ENCODE peak calls at places on chromosomes 5 and 9, in seven cellular contexts. N is coronary artery, B is neural crest cell, O is GM12865, S is mucosa of descending colon, L is foreskin fibroblast, Z is lung. H is an unnamed sample.

GRCh38 chr9:75532651-75533050 is 357.8 kb upstream of the PCSK5 start:
- DNase-seq in Z (no peak), S (no peak), O (no peak), B (no peak), L (no peak), N (no peak), H (no peak)

GRCh38 chr5:39178171-39178570 is 41.2 kb downstream of the FYB1 start:
- DNase-seq in O (no peak), B (no peak), L (peak; percentile 70), Z (no peak), S (no peak), N (no peak), H (no peak)

GRCh38 chr5:107698286-107698685 is 27.5 kb upstream of the EFNA5 start:
- DNase-seq in S (no peak), L (peak; percentile 77), B (no peak), Z (no peak), N (no peak), O (no peak), H (no peak)

GRCh38 chr5:149999359-149999758 is 1.1 kb downstream of the TIGD6 start:
- DNase-seq in B (no peak), L (no peak), S (no peak), O (peak; percentile 38), Z (no peak), N (no peak), H (no peak)

GRCh38 chr9:109403116-109403515 is 82.3 kb upstream of the EPB41L4B start:
- DNase-seq in Z (no peak), O (no peak), B (no peak), N (no peak), S (no peak), L (peak; percentile 15), H (no peak)

GRCh38 chr5:117455236-117456233 is 880.9 kb upstream of the SEMA6A start:
- DNase-seq in O (peak; percentile 6), L (no peak), Z (no peak), N (no peak), S (peak; percentile 72), B (no peak), H (no peak)

GRCh38 chr9:70832487-70832886 is 288.9 kb downstream of the TRPM3 start:
- DNase-seq in N (no peak), L (peak; percentile 74), O (no peak), Z (no peak), S (no peak), B (no peak), H (no peak)

GRCh38 chr5:149216515-149216914 is 55.1 kb upstream of the AFAP1L1 start:
- DNase-seq in Z (no peak), B (no peak), N (peak; percentile 8), L (no peak), O (no peak), S (no peak), H (no peak)

GRCh38 chr5:115888027-115888426 is 46.3 kb downstream of the AP3S1 start:
- DNase-seq in B (no peak), S (no peak), O (no peak), L (peak; percentile 35), Z (no peak), N (no peak), H (no peak)

GRCh38 chr5:163712011-163712410 is 206.6 kb downstream of the MAT2B start:
- DNase-seq in B (no peak), Z (no peak), N (no peak), S (no peak), O (no peak), L (no peak), H (no peak)

GRCh38 chr9:137114220-137114612 is 317 bp downstream of the DPP7 start:
- DNase-seq in O (no peak), S (no peak), B (no peak), Z (no peak), L (no peak), N (no peak), H (no peak)

GRCh38 chr9:121331549-121331948 is 38.5 kb downstream of the STOM start:
- DNase-seq in O (no peak), B (no peak), N (no peak), Z (no peak), S (no peak), L (peak; percentile 24), H (no peak)

GRCh38 chr5:93967923-93968322 is 226.5 kb upstream of the POU5F2 start:
- DNase-seq in O (no peak), B (no peak), N (no peak), L (no peak), S (no peak), Z (no peak), H (no peak)

GRCh38 chr9:109035684-109036423 is 22.6 kb upstream of the CTNNAL1 start:
- DNase-seq in N (no peak), B (no peak), O (no peak), S (no peak), L (peak; percentile 85), Z (peak; percentile 62), H (no peak)

GRCh38 chr9:20559236-20559896 is 62.9 kb downstream of the MLLT3 start:
- DNase-seq in S (no peak), Z (no peak), N (no peak), B (no peak), O (no peak), L (peak; percentile 14), H (no peak)

GRCh38 chr5:53069626-53070025 is 39.9 kb downstream of the MOCS2 start:
- DNase-seq in Z (no peak), S (no peak), N (no peak), L (no peak), O (no peak), B (no peak), H (no peak)

GRCh38 chr5:80957031-80957761 is 3.0 kb upstream of the RASGRF2 start:
- DNase-seq in B (no peak), N (no peak), L (no peak), S (no peak), O (no peak), Z (no peak), H (no peak)

GRCh38 chr5:172311605-172312004 is 28.0 kb upstream of the UBTD2 start:
- DNase-seq in Z (no peak), N (no peak), B (no peak), S (no peak), L (no peak), O (no peak), H (no peak)

GRCh38 chr9:127876026-127876763 is 1.3 kb downstream of the AK1 start:
- DNase-seq in L (no peak), N (no peak), B (no peak), S (peak; percentile 24), Z (peak; percentile 72), O (no peak), H (no peak)

GRCh38 chr9:111356567-111357244 is 26.7 kb upstream of the OR2K2 start:
- DNase-seq in O (peak; percentile 16), S (no peak), Z (no peak), L (peak; percentile 85), N (no peak), B (no peak), H (no peak)

GRCh38 chr5:82403026-82403425 is 124.9 kb upstream of the RPS23 start:
- DNase-seq in L (no peak), B (no peak), S (no peak), O (no peak), Z (no peak), N (no peak), H (no peak)

GRCh38 chr9:93258419-93258817 is 74.5 kb downstream of the WNK2 start:
- DNase-seq in N (no peak), L (no peak), S (no peak), B (no peak), Z (no peak), O (no peak), H (no peak)

DNA sequence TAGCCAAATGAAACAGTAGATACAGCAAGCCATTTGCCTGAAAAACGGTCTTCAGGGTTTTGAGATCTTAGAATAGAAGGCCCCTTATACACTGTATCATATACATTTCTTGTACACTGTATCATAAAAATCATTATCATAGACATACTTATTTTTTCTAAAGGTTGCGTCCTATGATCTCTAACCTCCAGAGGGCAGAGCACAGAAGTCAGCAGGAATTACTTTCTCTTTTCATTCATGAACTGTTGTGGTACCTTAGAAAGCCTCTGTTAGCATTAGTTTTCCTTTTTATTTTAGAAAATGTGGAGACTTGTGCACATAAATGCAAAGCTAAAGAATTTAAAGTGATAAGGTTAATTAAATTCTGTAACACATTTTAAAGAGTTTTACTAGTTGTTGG is 115.4 kb downstream of the OXCT1 start:
- DNase-seq in N (no peak), L (peak; percentile 9), B (no peak), O (no peak), Z (no peak), S (no peak), H (no peak)
- TF ChIP-seq CTCF in N (no peak), L (no peak), B (peak; percentile 17), O (no peak), Z (no peak), S (no peak), H (no peak)

GRCh38 chr9:36572515-36573418 is at the start of gene MELK:
- DNase-seq in L (peak; percentile 93), N (peak; percentile 84), S (peak; percentile 92), O (peak; percentile 89), B (peak; percentile 88), Z (peak; percentile 79), H (peak; percentile 91)
- TF ChIP-seq CTCF in L (no peak), N (no peak), S (no peak), O (no peak), B (no peak), Z (no peak), H (no peak)

DNA sequence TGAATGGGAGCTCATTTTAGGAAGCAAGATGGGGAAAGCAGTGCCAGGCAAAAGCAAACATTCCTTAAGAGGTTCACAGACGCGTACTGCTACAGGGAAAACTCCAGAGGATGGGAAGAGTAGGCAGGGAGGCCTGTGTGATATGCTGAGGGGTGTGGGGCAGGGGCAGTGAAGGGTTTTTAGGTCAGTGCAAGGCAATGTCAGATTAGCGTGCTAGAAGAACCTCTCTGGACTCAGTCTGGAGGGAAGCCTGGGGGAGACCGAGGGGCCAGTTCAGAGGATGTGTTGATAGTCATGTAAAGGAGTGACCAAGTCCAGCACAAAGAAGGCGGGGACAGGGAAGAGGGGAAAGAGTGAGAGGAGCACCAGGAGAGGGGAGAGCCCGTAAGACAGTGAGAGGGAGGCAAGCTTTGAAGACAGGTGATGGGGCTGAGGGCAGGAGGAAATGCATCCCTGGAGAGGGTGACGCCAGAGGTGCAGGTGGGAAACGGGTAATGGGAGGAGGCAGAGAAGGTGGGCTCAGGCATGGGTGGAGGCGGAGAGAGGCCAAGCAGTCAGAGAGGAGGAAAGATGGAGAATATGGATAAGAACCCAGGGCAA is 134.5 kb downstream of the MTX3 start:
- DNase-seq in S (no peak), L (no peak), O (no peak), Z (no peak), N (peak; percentile 55), B (no peak), H (no peak)
- TF ChIP-seq CTCF in S (no peak), L (no peak), O (no peak), Z (no peak), N (no peak), B (no peak), H (no peak)

DNA sequence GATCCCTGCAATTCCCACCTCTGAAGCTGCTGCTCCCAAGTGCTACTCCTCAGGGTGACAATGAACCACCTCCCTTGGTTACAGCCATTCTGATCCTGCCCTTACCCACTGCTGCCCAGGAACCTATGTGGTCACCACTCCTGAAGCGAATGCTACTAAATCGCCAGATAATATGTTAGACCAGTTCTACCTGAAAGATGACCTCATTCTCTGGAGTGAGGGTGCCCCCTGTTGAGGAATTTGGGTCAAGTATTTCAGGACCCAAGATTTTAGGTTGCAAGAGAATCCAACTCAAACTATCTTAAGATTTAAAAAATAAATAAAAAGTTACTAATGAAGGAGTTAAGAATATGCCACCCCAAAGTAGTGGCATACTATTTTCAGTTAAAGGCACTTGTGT is 5.8 kb upstream of the SNAPC3 start:
- DNase-seq in B (no peak), L (peak; percentile 70), S (no peak), Z (no peak), N (no peak), O (peak; percentile 56), H (no peak)
- TF ChIP-seq CTCF in B (peak; percentile 56), L (peak; percentile 39), S (peak; percentile 13), Z (no peak), N (no peak), O (peak; percentile 39), H (no peak)

GRCh38 chr9:113317777-113318176 is 14.6 kb upstream of the RNF183 start:
- DNase-seq in N (no peak), S (no peak), Z (no peak), B (no peak), O (no peak), L (peak; percentile 47), H (no peak)
- TF ChIP-seq CTCF in N (no peak), S (no peak), Z (no peak), B (peak; percentile 33), O (no peak), L (peak; percentile 22), H (peak; percentile 24)

H was measured in mesothelial cell of epicardium.